ENCODE peak calls at places on chromosomes 16 and 17, in four cellular contexts. One of them, this sample, is unnamed.

GRCh38 chr17:75476274-75476673 is 19.8 kb downstream of the TMEM94 start:
- DNase-seq in brain microvascular endothelial cell: peak; percentile 29
- DNase-seq in pancreas: no peak
- DNase-seq in psoas muscle: no peak
- DNase-seq in this sample: no peak

GRCh38 chr17:73785466-73785865 is 141.2 kb upstream of the SDK2 start:
- DNase-seq in pancreas: no peak
- DNase-seq in psoas muscle: no peak
- DNase-seq in brain microvascular endothelial cell: no peak
- DNase-seq in this sample: no peak

GRCh38 chr17:30827082-30827481 is 2.6 kb upstream of the CRLF3 start:
- DNase-seq in brain microvascular endothelial cell: no peak
- DNase-seq in pancreas: no peak
- DNase-seq in psoas muscle: no peak
- DNase-seq in this sample: no peak

GRCh38 chr17:5516060-5516792 is 29.9 kb downstream of the MIS12 start:
- DNase-seq in pancreas: no peak
- DNase-seq in psoas muscle: no peak
- DNase-seq in brain microvascular endothelial cell: peak; percentile 96
- DNase-seq in this sample: no peak

GRCh38 chr17:17702370-17702769 is 21.1 kb downstream of the RAI1 start:
- DNase-seq in brain microvascular endothelial cell: no peak
- DNase-seq in pancreas: no peak
- DNase-seq in psoas muscle: no peak
- DNase-seq in this sample: no peak

GRCh38 chr16:30652718-30653117 is 2.0 kb downstream of the PRR14 start:
- DNase-seq in pancreas: peak; percentile 68
- DNase-seq in psoas muscle: no peak
- DNase-seq in brain microvascular endothelial cell: no peak
- DNase-seq in this sample: peak; percentile 31

GRCh38 chr17:56902350-56902749 is 11.5 kb downstream of the TRIM25 start:
- DNase-seq in pancreas: no peak
- DNase-seq in brain microvascular endothelial cell: no peak
- DNase-seq in psoas muscle: no peak
- DNase-seq in this sample: no peak

GRCh38 chr17:382644-383533 is 30.3 kb upstream of the RPH3AL start:
- DNase-seq in psoas muscle: no peak
- DNase-seq in brain microvascular endothelial cell: peak; percentile 88
- DNase-seq in pancreas: no peak
- DNase-seq in this sample: no peak

GRCh38 chr17:64315032-64315490 is 52.0 kb upstream of the TEX2 start:
- DNase-seq in pancreas: no peak
- DNase-seq in psoas muscle: peak; percentile 95
- DNase-seq in brain microvascular endothelial cell: no peak
- DNase-seq in this sample: peak; percentile 75

GRCh38 chr16:19338335-19338734 is 52.8 kb downstream of the CLEC19A start:
- DNase-seq in psoas muscle: no peak
- DNase-seq in pancreas: no peak
- DNase-seq in brain microvascular endothelial cell: no peak
- DNase-seq in this sample: no peak

GRCh38 chr16:8634991-8635736 is 13.7 kb downstream of the METTL22 start:
- DNase-seq in brain microvascular endothelial cell: peak; percentile 42
- DNase-seq in psoas muscle: no peak
- DNase-seq in pancreas: no peak
- DNase-seq in this sample: no peak

GRCh38 chr16:69474447-69474846 is 50.0 kb downstream of the CYB5B start:
- DNase-seq in pancreas: no peak
- DNase-seq in brain microvascular endothelial cell: no peak
- DNase-seq in psoas muscle: no peak
- DNase-seq in this sample: no peak

GRCh38 chr16:69478685-69479084 is 54.3 kb downstream of the CYB5B start:
- DNase-seq in psoas muscle: no peak
- DNase-seq in brain microvascular endothelial cell: no peak
- DNase-seq in pancreas: no peak
- DNase-seq in this sample: no peak

GRCh38 chr16:69479806-69480205 is 55.4 kb downstream of the CYB5B start:
- DNase-seq in psoas muscle: no peak
- DNase-seq in brain microvascular endothelial cell: no peak
- DNase-seq in pancreas: no peak
- DNase-seq in this sample: no peak

GRCh38 chr16:69476920-69477418 is 52.5 kb downstream of the CYB5B start:
- DNase-seq in brain microvascular endothelial cell: peak; percentile 85
- DNase-seq in pancreas: no peak
- DNase-seq in psoas muscle: no peak
- DNase-seq in this sample: no peak

GRCh38 chr16:69477546-69477945 is 53.1 kb downstream of the CYB5B start:
- DNase-seq in pancreas: no peak
- DNase-seq in psoas muscle: no peak
- DNase-seq in brain microvascular endothelial cell: peak; percentile 37
- DNase-seq in this sample: no peak
- H3K27ac ChIP-seq in pancreas: no peak overlapping the region
- H3K27ac ChIP-seq in psoas muscle: no peak overlapping the region
- H3K27ac ChIP-seq in brain microvascular endothelial cell: peak overlapping the region; percentile 62
- H3K27ac ChIP-seq in this sample: no peak overlapping the region

GRCh38 chr17:82058230-82058854 is 6.6 kb downstream of the GPS1 start:
- DNase-seq in psoas muscle: no peak
- DNase-seq in pancreas: peak; percentile 68
- DNase-seq in brain microvascular endothelial cell: no peak
- DNase-seq in this sample: peak; percentile 54
- TF ChIP-seq CTCF in psoas muscle: no peak
- TF ChIP-seq CTCF in pancreas: no peak
- TF ChIP-seq CTCF in brain microvascular endothelial cell: no peak
- TF ChIP-seq CTCF in this sample: no peak

DNA sequence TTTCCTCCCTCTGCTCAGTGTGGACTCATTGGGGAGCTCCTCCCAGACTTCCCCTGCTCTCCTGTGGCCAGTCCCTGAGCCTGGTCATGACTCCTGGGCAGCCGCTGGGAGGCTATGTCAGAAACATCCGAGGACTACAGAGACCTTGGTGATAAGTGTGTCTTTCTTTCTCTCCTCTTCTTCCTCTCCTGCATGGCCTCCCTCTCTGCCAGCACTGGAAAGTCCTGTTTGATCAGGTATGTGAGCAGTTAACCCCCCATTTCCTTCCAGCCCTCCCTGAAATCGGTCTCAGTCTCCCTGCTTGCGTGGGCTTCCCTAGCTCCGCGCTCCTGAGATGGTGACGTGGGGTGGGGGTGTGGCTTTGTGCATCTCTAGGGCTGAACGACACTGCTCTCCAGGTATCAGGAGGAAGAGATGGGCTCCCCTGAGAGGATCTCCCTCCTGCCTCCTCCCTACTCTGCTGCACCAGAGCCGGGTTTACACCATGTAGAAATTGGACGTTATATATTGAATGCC is 2.1 kb downstream of the RHBDL3 start:
- DNase-seq in pancreas: no peak
- DNase-seq in psoas muscle: no peak
- DNase-seq in brain microvascular endothelial cell: no peak
- DNase-seq in this sample: no peak
- H3K27ac ChIP-seq in pancreas: no peak overlapping the region
- H3K27ac ChIP-seq in psoas muscle: no peak overlapping the region
- H3K27ac ChIP-seq in brain microvascular endothelial cell: no peak overlapping the region
- H3K27ac ChIP-seq in this sample: no peak overlapping the region

GRCh38 chr17:38970804-38971203 is 3.6 kb upstream of the FBXO47 start:
- DNase-seq in brain microvascular endothelial cell: no peak
- DNase-seq in pancreas: no peak
- DNase-seq in psoas muscle: no peak
- DNase-seq in this sample: no peak
- TF ChIP-seq CTCF in brain microvascular endothelial cell: no peak
- TF ChIP-seq CTCF in pancreas: no peak
- TF ChIP-seq CTCF in psoas muscle: no peak
- TF ChIP-seq CTCF in this sample: no peak

DNA sequence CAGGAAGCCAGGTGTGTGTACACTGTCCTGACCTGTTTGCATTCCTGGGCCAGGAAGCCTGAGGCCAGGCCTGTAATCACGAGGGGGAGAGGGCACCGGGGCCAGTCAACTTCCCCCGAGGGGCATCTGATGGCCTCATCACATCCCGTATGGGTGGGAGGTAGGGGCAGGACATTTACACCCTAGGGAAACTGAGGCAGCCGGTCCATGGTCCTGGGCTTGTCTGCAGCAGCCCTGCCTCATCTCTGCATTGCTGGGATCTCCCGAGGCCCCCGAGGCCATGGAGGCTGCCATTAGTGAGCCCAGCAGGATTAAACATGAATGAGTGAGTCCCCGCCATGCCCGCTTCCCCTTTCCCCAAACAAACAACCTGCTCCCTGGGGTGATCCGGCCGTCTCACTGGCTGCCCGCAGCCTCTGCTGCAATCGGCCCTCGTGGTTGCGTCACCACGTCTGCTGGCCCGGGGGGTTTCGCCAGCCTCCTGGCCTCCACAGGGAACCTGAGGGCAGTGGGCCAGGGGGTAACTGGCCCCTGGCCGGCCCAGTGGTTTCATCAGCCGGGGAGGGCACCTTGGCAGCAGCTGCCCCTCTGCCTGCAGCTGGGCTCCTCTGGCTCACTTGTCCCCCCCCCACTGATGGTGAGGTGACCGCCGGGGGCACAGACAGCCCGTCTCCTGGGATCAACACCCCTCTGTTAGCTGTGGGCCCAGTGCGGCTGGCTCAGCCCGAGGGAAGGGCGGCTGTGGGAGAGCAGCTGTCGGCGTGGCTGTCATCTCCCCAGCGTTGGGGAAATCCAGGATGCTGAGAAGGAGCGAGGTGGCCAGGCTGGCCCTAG is 88.3 kb upstream of the GSE1 start:
- DNase-seq in brain microvascular endothelial cell: no peak
- DNase-seq in psoas muscle: peak; percentile 77
- DNase-seq in pancreas: peak; percentile 80
- DNase-seq in this sample: peak; percentile 96
- H3K27ac ChIP-seq in brain microvascular endothelial cell: no peak overlapping the region
- H3K27ac ChIP-seq in psoas muscle: no peak overlapping the region
- H3K27ac ChIP-seq in pancreas: no peak overlapping the region
- H3K27ac ChIP-seq in this sample: peak overlapping the region; percentile 75

DNA sequence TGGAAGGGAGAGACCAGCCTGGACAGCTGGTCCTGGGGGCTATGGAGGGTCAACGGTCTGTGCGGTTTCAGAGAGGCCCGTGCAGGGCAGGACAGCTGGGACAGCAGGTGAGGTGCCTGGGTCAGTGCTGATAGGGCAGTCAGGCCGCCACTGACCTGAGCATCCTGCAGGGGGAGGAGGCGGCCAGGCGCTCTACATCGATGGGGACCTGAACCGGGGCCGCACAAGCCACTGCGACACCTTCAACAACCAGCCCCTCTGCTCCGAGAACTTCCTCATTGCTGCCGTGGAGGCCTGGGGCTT is 13.2 kb upstream of the ATP6V0C start:
- DNase-seq in brain microvascular endothelial cell: no peak
- DNase-seq in psoas muscle: no peak
- DNase-seq in pancreas: no peak
- DNase-seq in this sample: peak; percentile 72
- TF ChIP-seq CTCF in brain microvascular endothelial cell: peak; percentile 10
- TF ChIP-seq CTCF in psoas muscle: no peak
- TF ChIP-seq CTCF in pancreas: no peak
- TF ChIP-seq CTCF in this sample: no peak

GRCh38 chr17:53630638-53631037 is 192.1 kb upstream of the KIF2B start:
- DNase-seq in pancreas: no peak
- DNase-seq in brain microvascular endothelial cell: no peak
- DNase-seq in psoas muscle: no peak
- DNase-seq in this sample: no peak
- H3K27ac ChIP-seq in pancreas: no peak overlapping the region
- H3K27ac ChIP-seq in brain microvascular endothelial cell: no peak overlapping the region
- H3K27ac ChIP-seq in psoas muscle: no peak overlapping the region
- H3K27ac ChIP-seq in this sample: no peak overlapping the region

GRCh38 chr16:70738083-70738977 is 52.5 kb upstream of the MTSS2 start:
- DNase-seq in psoas muscle: peak; percentile 92
- DNase-seq in pancreas: no peak
- DNase-seq in brain microvascular endothelial cell: peak; percentile 48
- DNase-seq in this sample: peak; percentile 70
- TF ChIP-seq CTCF in psoas muscle: peak; percentile 91
- TF ChIP-seq CTCF in pancreas: no peak
- TF ChIP-seq CTCF in brain microvascular endothelial cell: peak; percentile 88
- TF ChIP-seq CTCF in this sample: peak; percentile 63

GRCh38 chr16:85370543-85370880 is 242.6 kb upstream of the GSE1 start:
- DNase-seq in psoas muscle: no peak
- DNase-seq in brain microvascular endothelial cell: no peak
- DNase-seq in pancreas: no peak
- DNase-seq in this sample: no peak

GRCh38 chr16:85370881-85371651 is 242.1 kb upstream of the GSE1 start:
- DNase-seq in brain microvascular endothelial cell: no peak
- DNase-seq in psoas muscle: peak; percentile 74
- DNase-seq in pancreas: peak; percentile 75
- DNase-seq in this sample: peak; percentile 67

GRCh38 chr16:85369060-85369459 is 244.1 kb upstream of the GSE1 start:
- DNase-seq in psoas muscle: no peak
- DNase-seq in pancreas: no peak
- DNase-seq in brain microvascular endothelial cell: no peak
- DNase-seq in this sample: no peak

GRCh38 chr16:85371948-85372347 is 241.2 kb upstream of the GSE1 start:
- DNase-seq in brain microvascular endothelial cell: no peak
- DNase-seq in psoas muscle: no peak
- DNase-seq in pancreas: peak; percentile 66
- DNase-seq in this sample: no peak

GRCh38 chr16:85369741-85370528 is 243.2 kb upstream of the GSE1 start:
- DNase-seq in psoas muscle: peak; percentile 81
- DNase-seq in pancreas: peak; percentile 82
- DNase-seq in brain microvascular endothelial cell: peak; percentile 47
- DNase-seq in this sample: peak; percentile 59
- H3K27ac ChIP-seq in psoas muscle: no peak overlapping the region
- H3K27ac ChIP-seq in pancreas: no peak overlapping the region
- H3K27ac ChIP-seq in brain microvascular endothelial cell: no peak overlapping the region
- H3K27ac ChIP-seq in this sample: no peak overlapping the region